ENCODE peak calls at places on chromosome 11, in seven cellular contexts. L is lower leg skin, C is NCI-H2081 treated with DMSO at 0.1 percent for 48 hours, G is AG08396, F is activated T-helper 1 cell treated with Interleukin-2 at 50 U/mL for 16 hours, P is NCI-H1092, N is aorta. I is an unnamed sample.

GRCh38 chr11:86046111-86046510 is 22.8 kb downstream of the PICALM start:
- DNase-seq in L (no peak), C (no peak), G (no peak), F (no peak), P (no peak), N (no peak), I (no peak)

GRCh38 chr11:18791175-18792065 is at the start of gene PTPN5:
- DNase-seq in L (no peak), C (no peak), G (no peak), F (no peak), P (no peak), N (no peak), I (no peak)

GRCh38 chr11:118620529-118621070 is 13.2 kb downstream of the PHLDB1 start:
- DNase-seq in L (no peak), C (no peak), G (no peak), F (no peak), P (no peak), N (peak), I (peak)

GRCh38 chr11:71476031-71476430 is 23.0 kb downstream of the NADSYN1 start:
- DNase-seq in L (no peak), C (no peak), G (no peak), F (no peak), P (no peak), N (no peak), I (peak)

GRCh38 chr11:12761029-12761428 is 86.8 kb downstream of the TEAD1 start:
- DNase-seq in L (no peak), C (no peak), G (no peak), F (no peak), P (no peak), N (no peak), I (no peak)

GRCh38 chr11:133541331-133542095 is 9.2 kb upstream of the OPCML start:
- DNase-seq in L (no peak), C (no peak), G (no peak), F (no peak), P (no peak), N (no peak), I (no peak)

GRCh38 chr11:34358258-34358665 is 452 bp upstream of the ABTB2 start:
- DNase-seq in L (peak), C (no peak), G (peak), F (no peak), P (peak), N (peak), I (peak)

GRCh38 chr11:117815262-117815803 is 9.2 kb downstream of the FXYD2 start:
- DNase-seq in L (no peak), C (no peak), G (no peak), F (no peak), P (no peak), N (peak), I (peak)

GRCh38 chr11:64826578-64827450 is 16.5 kb upstream of the MEN1 start:
- DNase-seq in L (no peak), C (no peak), G (no peak), F (no peak), P (no peak), N (no peak), I (no peak)